ENCODE peak calls at places on chromosomes 7 and 10, in nine cellular contexts. S, W, D, B, O, M, G, R and U are unnamed samples.

GRCh38 chr10:133004478-133004877 is 62.1 kb upstream of the CFAP46 start:
- DNase-seq in W (no peak), M (no peak), B (no peak), O (no peak), D (no peak), R (no peak), S (no peak), G (no peak), U (no peak)

GRCh38 chr7:149790146-149790548 is 16.8 kb upstream of the ZNF467 start:
- DNase-seq in G (no peak), O (no peak), W (no peak), D (peak; percentile 86), B (no peak), R (peak; percentile 69), S (no peak), M (peak; percentile 85), U (no peak)

GRCh38 chr7:76427635-76428034 is 2.9 kb downstream of the ZP3 start:
- DNase-seq in R (no peak), W (no peak), B (no peak), M (no peak), S (no peak), D (no peak), G (no peak), O (no peak), U (no peak)

GRCh38 chr7:102426268-102427031 is 6.9 kb upstream of the ORAI2 start:
- DNase-seq in D (no peak), S (no peak), R (no peak), O (no peak), B (no peak), G (peak; percentile 89), M (no peak), W (no peak), U (peak; percentile 89)

GRCh38 chr7:95473276-95473985 is 12.3 kb upstream of the ASB4 start:
- DNase-seq in R (no peak), D (peak; percentile 81), W (no peak), B (no peak), S (no peak), O (no peak), G (no peak), M (no peak), U (no peak)

GRCh38 chr10:49080965-49081364 is 34.4 kb downstream of the VSTM4 start:
- DNase-seq in D (no peak), O (no peak), B (no peak), W (no peak), R (no peak), G (no peak), M (no peak), S (no peak), U (no peak)

GRCh38 chr7:113875224-113875623 is 43.6 kb downstream of the PPP1R3A start:
- DNase-seq in B (no peak), R (no peak), M (no peak), D (no peak), G (no peak), W (no peak), O (no peak), S (no peak), U (no peak)

GRCh38 chr7:32670105-32670504 is 174.8 kb downstream of the AVL9 start:
- DNase-seq in S (peak; percentile 45), M (no peak), R (no peak), G (no peak), B (no peak), W (peak; percentile 87), O (peak; percentile 12), D (peak; percentile 7), U (no peak)

GRCh38 chr7:100431286-100431735 is 1.7 kb downstream of the MEPCE start:
- DNase-seq in O (no peak), W (no peak), S (no peak), B (no peak), G (no peak), M (no peak), R (peak; percentile 28), D (no peak), U (no peak)

GRCh38 chr10:11338160-11338844 is 273.1 kb downstream of the USP6NL start:
- DNase-seq in S (no peak), O (no peak), D (no peak), B (no peak), M (no peak), G (no peak), W (no peak), R (no peak), U (no peak)

GRCh38 chr7:93719546-93719945 is 145.0 kb upstream of the CALCR start:
- DNase-seq in B (no peak), M (no peak), D (no peak), G (no peak), O (peak; percentile 39), S (peak; percentile 34), R (no peak), W (peak; percentile 29), U (no peak)

GRCh38 chr10:132281915-132282666 is 25.7 kb downstream of the STK32C start:
- DNase-seq in R (no peak), G (no peak), D (peak; percentile 66), M (peak; percentile 32), S (no peak), O (no peak), W (no peak), B (no peak), U (no peak)

GRCh38 chr10:48772059-48772458 is 87.4 kb downstream of the WDFY4 start:
- DNase-seq in O (no peak), S (no peak), W (no peak), D (no peak), B (no peak), R (no peak), G (no peak), M (no peak), U (no peak)

GRCh38 chr7:27616914-27617548 is 45.7 kb downstream of the HIBADH start:
- DNase-seq in S (no peak), R (no peak), G (no peak), D (no peak), B (no peak), W (no peak), M (no peak), O (no peak), U (no peak)

GRCh38 chr7:46784746-46785145 is 797.2 kb downstream of the TNS3 start:
- DNase-seq in D (no peak), R (no peak), S (peak; percentile 73), W (peak; percentile 96), M (no peak), B (no peak), G (no peak), O (peak; percentile 35), U (no peak)

GRCh38 chr7:1385086-1385808 is 74.0 kb downstream of the MICALL2 start:
- DNase-seq in R (no peak), G (no peak), W (no peak), B (no peak), M (no peak), O (no peak), S (no peak), D (no peak), U (no peak)

GRCh38 chr7:93566876-93567275 is 7.6 kb downstream of the CALCR start:
- DNase-seq in D (no peak), G (no peak), B (no peak), W (no peak), S (no peak), O (peak; percentile 2), R (no peak), M (no peak), U (no peak)

GRCh38 chr10:45373003-45373782 is 823 bp upstream of the ALOX5 start:
- DNase-seq in R (no peak), O (no peak), W (no peak), B (no peak), M (peak; percentile 58), G (no peak), S (no peak), D (peak; percentile 54), U (peak; percentile 75)

DNA sequence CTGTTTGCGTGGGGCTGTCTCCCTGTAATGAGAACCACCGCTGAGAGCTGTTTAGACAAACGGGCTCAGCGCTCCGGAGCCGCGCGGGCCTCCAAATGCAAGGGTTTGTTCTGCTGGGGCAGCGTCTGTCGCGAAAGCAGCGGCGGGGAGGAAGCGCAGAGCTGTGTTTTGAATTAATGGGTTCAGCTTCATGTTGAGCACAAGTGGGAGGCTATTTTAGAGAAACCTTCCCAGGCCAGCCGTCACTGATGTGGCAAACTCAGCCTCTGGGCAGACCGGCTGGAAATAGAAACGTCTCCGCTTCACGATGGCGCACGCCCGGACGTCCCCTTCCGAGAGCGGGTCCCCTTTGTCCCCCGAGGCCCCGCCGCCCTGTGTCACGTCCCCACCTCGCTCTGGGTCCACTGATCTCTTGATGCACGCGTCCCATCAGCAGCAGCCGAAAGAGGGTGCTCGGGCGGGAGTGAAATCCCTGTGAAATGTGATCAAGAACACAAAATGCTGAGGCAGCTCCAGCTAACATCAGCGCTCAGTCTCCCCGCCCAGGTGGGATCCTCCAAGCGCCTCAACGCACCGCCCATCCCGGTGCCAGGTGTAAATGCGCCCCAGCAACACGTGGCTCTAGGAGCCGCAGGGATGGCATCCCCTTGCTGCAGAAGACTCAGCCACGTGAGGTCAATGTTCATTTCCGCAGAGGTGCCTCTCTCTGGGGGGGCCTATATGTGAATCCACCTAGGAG is 44.9 kb downstream of the BAMBI start:
- DNase-seq in W (peak; percentile 35), M (peak; percentile 89), O (peak; percentile 34), R (peak; percentile 76), B (peak; percentile 36), G (no peak), S (peak; percentile 40), D (peak; percentile 60), U (no peak)
- H2AFZ ChIP-seq in W (peak overlapping the region; percentile 96), M (peak overlapping the region; percentile 97), O (peak overlapping the region; percentile 86), R (no peak overlapping the region), B (peak overlapping the region; percentile 63), G (no peak overlapping the region), S (peak overlapping the region; percentile 92), D (peak overlapping the region; percentile 90), U (no peak overlapping the region)

GRCh38 chr7:140475747-140476333 is 3.5 kb downstream of the MKRN1 start:
- DNase-seq in M (peak; percentile 82), O (peak; percentile 52), B (no peak), S (peak; percentile 41), R (no peak), W (peak; percentile 79), D (peak; percentile 58), G (no peak), U (peak; percentile 68)
- TF ChIP-seq CTCF in M (peak; percentile 72), O (peak; percentile 50), B (no peak), S (peak; percentile 69), R (peak; percentile 67), W (peak; percentile 79), D (peak; percentile 62), G (peak; percentile 49), U (peak; percentile 91)

GRCh38 chr10:71572962-71573361 is 146.6 kb downstream of the C10orf105 start:
- DNase-seq in D (no peak), W (no peak), M (no peak), B (no peak), G (no peak), R (no peak), O (no peak), S (no peak), U (no peak)
- H3K4me1 ChIP-seq in D (peaks cover 48% of the 10 kb centered on the region), W (no peaks in the 10 kb centered on the region), M (no peaks in the 10 kb centered on the region), B (peaks cover 12% of the 10 kb centered on the region), G (no peaks in the 10 kb centered on the region), R (no peaks in the 10 kb centered on the region), O (no peaks in the 10 kb centered on the region), S (no peaks in the 10 kb centered on the region), U (no peaks in the 10 kb centered on the region)

DNA sequence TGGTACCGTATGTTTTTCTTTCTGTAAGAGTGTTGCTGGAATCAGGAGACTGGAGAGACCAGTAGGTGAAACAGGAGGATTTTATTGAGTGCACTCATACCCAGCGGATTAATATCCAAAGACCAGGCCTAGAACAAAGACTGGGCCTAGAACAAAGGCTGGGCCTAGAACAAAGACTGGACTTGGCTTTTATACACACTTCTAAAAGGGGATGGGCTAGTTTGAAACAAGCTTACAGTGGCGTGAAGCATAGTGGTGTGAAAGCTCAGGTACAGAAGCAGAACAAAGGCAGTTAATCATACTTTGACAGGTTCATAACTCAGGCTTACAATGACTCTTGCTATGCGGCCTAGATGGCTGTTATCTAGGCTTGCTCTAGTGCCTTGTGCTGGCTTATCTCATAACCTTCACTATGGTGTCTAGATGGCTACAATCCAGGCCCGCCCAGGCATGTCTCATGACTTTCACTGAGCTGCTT is 67.7 kb downstream of the TRIM24 start:
- DNase-seq in G (no peak), O (peak; percentile 35), M (no peak), B (no peak), D (peak; percentile 2), S (no peak), R (no peak), W (no peak), U (peak; percentile 40)
- H2AFZ ChIP-seq in G (no peak overlapping the region), O (no peak overlapping the region), M (no peak overlapping the region), B (no peak overlapping the region), D (no peak overlapping the region), S (no peak overlapping the region), R (no peak overlapping the region), W (no peak overlapping the region), U (no peak overlapping the region)